ENCODE peak calls at places on chromosome 3, in five cellular contexts. G is caudate nucleus, P is HepG2, H is esophagus squamous epithelium, W is lower lobe of right lung. F is an unnamed sample.

GRCh38 chr3:148789156-148789555 is 38.5 kb upstream of the CPB1 start:
- DNase-seq in G (no peak), H (no peak), P (no peak), W (no peak), F (no peak)

GRCh38 chr3:128736598-128736997 is 10.6 kb downstream of the RAB7A start:
- DNase-seq in W (no peak), H (no peak), P (no peak), G (no peak), F (no peak)

GRCh38 chr3:134342269-134342668 is 32.0 kb downstream of the AMOTL2 start:
- DNase-seq in G (no peak), P (no peak), W (no peak), H (no peak), F (no peak)

GRCh38 chr3:193798097-193798496 is 205.1 kb downstream of the OPA1 start:
- DNase-seq in H (no peak), W (no peak), G (no peak), P (no peak), F (no peak)

GRCh38 chr3:68249265-68249664 is 594.9 kb upstream of the SUCLG2 start:
- DNase-seq in W (no peak), P (no peak), G (no peak), H (no peak), F (no peak)

GRCh38 chr3:10763817-10764313 is 52.2 kb upstream of the SLC6A11 start:
- DNase-seq in P (no peak), W (no peak), G (no peak), H (no peak), F (no peak)

GRCh38 chr3:72738752-72739520 is 109.3 kb downstream of the SHQ1 start:
- DNase-seq in P (no peak), G (peak; percentile 15), W (peak; percentile 67), H (no peak), F (peak; percentile 80)

GRCh38 chr3:194852836-194853508 is 167.3 kb downstream of the FAM43A start:
- DNase-seq in G (no peak), P (no peak), H (no peak), W (no peak), F (no peak)

GRCh38 chr3:58274027-58274614 is 31.9 kb upstream of the RPP14 start:
- DNase-seq in W (no peak), H (no peak), G (no peak), P (no peak), F (no peak)

GRCh38 chr3:43512749-43513404 is 108.9 kb downstream of the ANO10 start:
- DNase-seq in W (no peak), H (no peak), G (no peak), P (no peak), F (no peak)

GRCh38 chr3:82927309-82928253 is 1166.1 kb upstream of the GBE1 start:
- DNase-seq in P (peak; percentile 52), H (no peak), W (no peak), G (no peak), F (no peak)

GRCh38 chr3:185824051-185824466 is 783 bp downstream of the IGF2BP2 start:
- DNase-seq in G (no peak), H (no peak), W (peak; percentile 50), P (no peak), F (no peak)

GRCh38 chr3:28000608-28001007 is 240.8 kb upstream of the CMC1 start:
- DNase-seq in H (no peak), G (no peak), W (no peak), P (no peak), F (no peak)

GRCh38 chr3:56356820-56357219 is 111.4 kb downstream of the ERC2 start:
- DNase-seq in H (no peak), W (no peak), P (no peak), G (no peak), F (no peak)

GRCh38 chr3:37137516-37137915 is 36.9 kb downstream of the LRRFIP2 start:
- DNase-seq in W (no peak), H (no peak), G (no peak), P (no peak), F (no peak)

GRCh38 chr3:37138816-37139215 is 35.6 kb downstream of the LRRFIP2 start:
- DNase-seq in P (peak; percentile 46), H (no peak), G (no peak), W (no peak), F (no peak)

GRCh38 chr3:37136067-37136466 is 38.3 kb downstream of the LRRFIP2 start:
- DNase-seq in G (no peak), P (no peak), W (no peak), H (no peak), F (no peak)

GRCh38 chr3:37132334-37132733 is 42.0 kb downstream of the LRRFIP2 start:
- DNase-seq in G (no peak), H (no peak), W (no peak), P (no peak), F (no peak)

GRCh38 chr3:37135561-37135960 is 38.8 kb downstream of the LRRFIP2 start:
- DNase-seq in W (no peak), G (no peak), P (no peak), H (no peak), F (no peak)
- H3K27ac ChIP-seq in W (no peak overlapping the region), G (no peak overlapping the region), P (no peak overlapping the region), H (no peak overlapping the region), F (no peak overlapping the region)

GRCh38 chr3:5275529-5275928 is 88.0 kb downstream of the EDEM1 start:
- DNase-seq in P (no peak), W (no peak), G (no peak), H (no peak), F (no peak)
- H3K27ac ChIP-seq in P (no peak overlapping the region), W (no peak overlapping the region), G (no peak overlapping the region), H (no peak overlapping the region), F (no peak overlapping the region)

GRCh38 chr3:114904633-114905032 is 242.5 kb downstream of the ZBTB20 start:
- DNase-seq in P (no peak), G (no peak), H (no peak), W (no peak), F (no peak)

GRCh38 chr3:114903213-114903612 is 243.9 kb downstream of the ZBTB20 start:
- DNase-seq in W (no peak), P (no peak), H (no peak), G (no peak), F (no peak)

GRCh38 chr3:114902691-114903101 is 244.4 kb downstream of the ZBTB20 start:
- DNase-seq in H (no peak), G (no peak), P (peak; percentile 16), W (no peak), F (no peak)

GRCh38 chr3:114899186-114899931 is 247.7 kb downstream of the ZBTB20 start:
- DNase-seq in H (no peak), W (no peak), G (no peak), P (peak; percentile 83), F (no peak)

DNA sequence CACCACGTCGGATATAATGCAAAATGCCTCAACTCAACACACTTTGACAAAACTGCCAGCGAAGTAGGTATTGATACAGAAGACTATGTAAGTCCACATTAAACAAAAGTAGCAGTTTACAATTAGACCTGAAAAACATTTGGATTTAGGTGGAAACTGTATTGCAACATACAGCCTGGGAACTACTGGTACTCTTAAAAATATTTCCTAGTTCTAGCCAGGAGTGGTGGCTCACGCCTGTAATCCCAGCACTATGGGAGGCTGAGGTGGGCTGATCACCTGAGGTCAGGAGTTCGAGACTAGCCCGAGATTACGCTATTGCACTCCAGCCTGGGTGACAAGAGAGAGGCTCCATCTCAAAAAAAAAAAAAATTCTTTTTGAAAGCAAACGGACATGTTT is 246.2 kb downstream of the ZBTB20 start:
- DNase-seq in H (no peak), G (no peak), P (no peak), W (no peak), F (no peak)
- H3K27ac ChIP-seq in H (no peak overlapping the region), G (peak overlapping the region; percentile 56), P (peak overlapping the region; percentile 73), W (peak overlapping the region; percentile 54), F (peak overlapping the region; percentile 77)

GRCh38 chr3:106717178-106717780 is 660.0 kb upstream of the CCDC54 start:
- DNase-seq in G (no peak), W (no peak), H (no peak), P (no peak), F (no peak)

GRCh38 chr3:106714400-106714799 is 662.8 kb upstream of the CCDC54 start:
- DNase-seq in G (no peak), P (no peak), W (no peak), H (no peak), F (no peak)

GRCh38 chr3:106710596-106710995 is 666.6 kb upstream of the CCDC54 start:
- DNase-seq in P (no peak), H (no peak), G (no peak), W (no peak), F (no peak)

GRCh38 chr3:106707347-106707746 is 669.9 kb upstream of the CCDC54 start:
- DNase-seq in G (no peak), P (no peak), H (no peak), W (no peak), F (no peak)

GRCh38 chr3:106711650-106712049 is 665.6 kb upstream of the CCDC54 start:
- DNase-seq in W (no peak), G (no peak), P (no peak), H (no peak), F (no peak)
- H3K27ac ChIP-seq in W (no peak overlapping the region), G (no peak overlapping the region), P (no peak overlapping the region), H (no peak overlapping the region), F (no peak overlapping the region)

GRCh38 chr3:138114988-138115971 is at the start of gene DZIP1L:
- DNase-seq in P (peak; percentile 23), W (peak; percentile 74), G (peak; percentile 9), H (no peak), F (peak; percentile 86)
- H3K27ac ChIP-seq in P (peak within 1 kb of the TSS; percentile 35), W (peak within 1 kb of the TSS; percentile 87), G (peak within 1 kb of the TSS; percentile 73), H (peak within 1 kb of the TSS; percentile 92), F (peak within 1 kb of the TSS; percentile 87)

GRCh38 chr3:98808071-98808470 is 44.9 kb downstream of the ST3GAL6 start:
- DNase-seq in G (no peak), W (no peak), H (no peak), P (no peak), F (no peak)
- H3K27ac ChIP-seq in G (no peak overlapping the region), W (no peak overlapping the region), H (no peak overlapping the region), P (no peak overlapping the region), F (no peak overlapping the region)

DNA sequence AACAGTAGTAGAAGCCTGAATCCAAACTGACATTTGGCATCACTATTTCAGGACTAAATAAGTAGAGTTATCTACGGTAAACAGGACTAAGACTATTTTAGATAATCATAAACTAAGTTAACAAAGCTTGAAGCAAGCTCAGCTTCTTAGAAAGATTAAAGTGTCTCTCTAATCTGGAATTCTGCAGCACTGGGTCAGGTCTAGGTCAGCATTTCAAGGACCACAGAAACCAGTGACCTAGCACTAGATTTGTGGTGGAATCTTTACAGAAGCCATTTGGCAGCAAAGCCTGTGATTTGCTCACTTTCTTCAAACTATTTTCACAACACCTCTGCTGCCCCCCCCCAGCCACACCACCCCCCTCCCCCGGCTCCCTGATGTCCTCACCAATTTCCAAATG is 37.5 kb downstream of the IGSF11 start:
- DNase-seq in G (no peak), H (no peak), P (no peak), W (no peak), F (no peak)
- H3K27ac ChIP-seq in G (peak overlapping the region; percentile 36), H (no peak overlapping the region), P (no peak overlapping the region), W (no peak overlapping the region), F (no peak overlapping the region)

DNA sequence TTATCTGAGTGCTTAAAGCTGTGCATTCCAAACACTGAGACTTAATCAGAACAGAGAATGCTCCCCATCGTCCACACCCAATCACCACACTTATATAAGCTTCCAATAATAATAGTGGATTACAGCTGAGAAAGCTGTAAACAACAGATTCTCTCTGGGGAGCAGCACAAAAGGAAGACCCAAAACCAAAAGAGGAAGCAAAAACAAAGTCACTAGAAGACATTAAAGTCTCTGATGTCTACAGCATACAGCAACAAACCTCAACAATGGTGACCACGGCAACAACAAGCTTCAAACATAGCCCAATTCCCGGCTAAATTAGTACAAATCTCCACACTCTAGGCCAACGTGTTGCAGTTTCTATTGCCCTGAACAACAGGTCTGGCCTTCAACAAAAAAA is 37.7 kb downstream of the ZDHHC23 start:
- DNase-seq in G (no peak), P (no peak), W (no peak), H (no peak), F (no peak)
- H3K27ac ChIP-seq in G (no peak overlapping the region), P (no peak overlapping the region), W (no peak overlapping the region), H (no peak overlapping the region), F (no peak overlapping the region)

GRCh38 chr3:117788499-117788898 is 1078.9 kb downstream of the TUSC7 start:
- DNase-seq in G (no peak), P (no peak), H (no peak), W (no peak), F (no peak)
- H3K27ac ChIP-seq in G (no peak overlapping the region), P (no peak overlapping the region), H (no peak overlapping the region), W (no peak overlapping the region), F (no peak overlapping the region)